ENCODE peak calls at places on chromosome 10, in six cellular contexts. J, P, I, U, C and V are unnamed samples. For H3K4me1, the result is how much of the 10 kb centered on the place peaks cover.

GRCh38 chr10:90288403-90288933 is 569.4 kb downstream of the HTR7 start:
- DNase-seq in J (no peak), P (peak), I (peak), U (no peak), C (no peak), V (no peak)

GRCh38 chr10:32744321-32744720 is 213.7 kb downstream of the ITGB1 start:
- DNase-seq in J (no peak), P (no peak), I (no peak), U (no peak), C (no peak), V (no peak)

GRCh38 chr10:92688927-92689662 is 660 bp upstream of the HHEX start:
- DNase-seq in J (peak), P (peak), I (peak), U (peak), C (no peak), V (peak)

GRCh38 chr10:32253821-32254220 is 93.1 kb downstream of the EPC1 start:
- DNase-seq in J (no peak), P (no peak), I (no peak), U (no peak), C (no peak), V (no peak)

GRCh38 chr10:104267721-104268690 is 978 bp upstream of the GSTO2 start:
- DNase-seq in J (no peak), P (no peak), I (no peak), U (no peak), C (no peak), V (no peak)

GRCh38 chr10:117723343-117723742 is 180.8 kb downstream of the EMX2 start:
- DNase-seq in J (no peak), P (no peak), I (no peak), U (no peak), C (no peak), V (no peak)

GRCh38 chr10:9362721-9363120 is 1308.2 kb downstream of the GATA3 start:
- DNase-seq in J (no peak), P (no peak), I (no peak), U (no peak), C (no peak), V (no peak)

GRCh38 chr10:58064714-58065528 is 202.8 kb downstream of the IPMK start:
- DNase-seq in J (peak), P (peak), I (peak), U (no peak), C (no peak), V (peak)

GRCh38 chr10:29712108-29712507 is 77.3 kb upstream of the SVIL start:
- DNase-seq in J (peak), P (peak), I (no peak), U (no peak), C (no peak), V (no peak)

GRCh38 chr10:69179089-69179742 is 818 bp upstream of the SUPV3L1 start:
- DNase-seq in J (no peak), P (no peak), I (no peak), U (peak), C (no peak), V (no peak)

GRCh38 chr10:13658864-13659685 is 72.3 kb downstream of the PRPF18 start:
- DNase-seq in J (no peak), P (no peak), I (no peak), U (no peak), C (no peak), V (no peak)

GRCh38 chr10:48602401-48603135 is 2.3 kb downstream of the ARHGAP22 start:
- DNase-seq in J (no peak), P (peak), I (no peak), U (no peak), C (no peak), V (no peak)

GRCh38 chr10:85602713-85603112 is 763.9 kb downstream of the GRID1 start:
- DNase-seq in J (peak), P (no peak), I (no peak), U (no peak), C (no peak), V (no peak)

GRCh38 chr10:84517455-84518046 is 189.2 kb downstream of the CCSER2 start:
- DNase-seq in J (no peak), P (no peak), I (no peak), U (no peak), C (no peak), V (no peak)

GRCh38 chr10:102752934-102753664 is 9.4 kb downstream of the WBP1L start:
- DNase-seq in J (peak), P (peak), I (peak), U (peak), C (no peak), V (no peak)

GRCh38 chr10:103145860-103146466 is 47.1 kb downstream of the NT5C2 start:
- DNase-seq in J (no peak), P (peak), I (peak), U (no peak), C (no peak), V (no peak)

GRCh38 chr10:132808568-132809236 is 22.8 kb upstream of the NKX6-2 start:
- DNase-seq in J (no peak), P (no peak), I (no peak), U (no peak), C (no peak), V (no peak)

GRCh38 chr10:132810807-132811700 is 25.1 kb upstream of the NKX6-2 start:
- DNase-seq in J (no peak), P (no peak), I (no peak), U (no peak), C (no peak), V (no peak)

GRCh38 chr10:132809237-132810140 is 23.5 kb upstream of the NKX6-2 start:
- DNase-seq in J (no peak), P (no peak), I (no peak), U (no peak), C (no peak), V (no peak)

GRCh38 chr10:132811891-132812481 is 26.0 kb upstream of the NKX6-2 start:
- DNase-seq in J (no peak), P (no peak), I (no peak), U (no peak), C (no peak), V (no peak)

GRCh38 chr10:132810141-132810806 is 24.3 kb upstream of the NKX6-2 start:
- DNase-seq in J (no peak), P (no peak), I (no peak), U (no peak), C (no peak), V (no peak)
- H3K4me1 ChIP-seq in J (under half), P (under half), I (under half), U (under half), C (under half), V (under half)

GRCh38 chr10:26455567-26456315 is 17.6 kb downstream of the APBB1IP start:
- DNase-seq in J (no peak), P (no peak), I (no peak), U (no peak), C (no peak), V (no peak)
- H2AFZ ChIP-seq in J (no peak), P (no peak), I (no peak), U (no peak), C (no peak), V (no peak)

DNA sequence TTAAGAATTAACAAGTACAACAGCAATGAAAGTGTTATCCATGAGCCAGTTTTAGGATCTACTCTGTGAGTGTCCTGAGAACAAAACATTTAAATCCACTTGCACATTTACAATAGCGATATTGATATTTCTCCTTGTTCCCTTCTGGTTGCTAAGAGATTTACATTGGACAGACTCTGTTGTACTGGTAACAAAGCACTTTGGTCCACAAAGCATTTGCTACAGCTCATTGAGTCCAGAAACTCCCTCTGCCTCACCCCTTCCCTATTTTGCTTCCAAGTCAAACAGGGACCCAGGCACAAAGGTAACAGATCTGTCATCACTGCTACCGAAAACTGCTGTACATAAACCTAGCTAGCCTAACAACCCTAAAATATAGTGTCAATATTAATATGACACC is 2.1 kb downstream of the ANK3 start:
- DNase-seq in J (no peak), P (no peak), I (no peak), U (no peak), C (no peak), V (no peak)
- H4K91ac ChIP-seq in J (no peak), P (no peak), I (no peak), U (no peak), C (no peak), V (no peak)

GRCh38 chr10:50390302-50390701 is 139.0 kb upstream of the ASAH2 start:
- DNase-seq in J (no peak), P (no peak), I (no peak), U (no peak), C (no peak), V (no peak)
- H3K4me1 ChIP-seq in J (under half), P (under half), I (under half), U (under half), C (under half), V (under half)

GRCh38 chr10:122373713-122374112 is 795 bp upstream of the PLEKHA1 start:
- DNase-seq in J (no peak), P (peak), I (no peak), U (peak), C (no peak), V (no peak)

GRCh38 chr10:122375761-122376160 is 1.3 kb downstream of the PLEKHA1 start:
- DNase-seq in J (no peak), P (no peak), I (no peak), U (no peak), C (no peak), V (no peak)

GRCh38 chr10:122374246-122374858 is at the start of gene PLEKHA1:
- DNase-seq in J (peak), P (peak), I (peak), U (peak), C (peak), V (peak)

GRCh38 chr10:122376364-122376961 is 2.0 kb downstream of the PLEKHA1 start:
- DNase-seq in J (no peak), P (no peak), I (no peak), U (no peak), C (no peak), V (no peak)

DNA sequence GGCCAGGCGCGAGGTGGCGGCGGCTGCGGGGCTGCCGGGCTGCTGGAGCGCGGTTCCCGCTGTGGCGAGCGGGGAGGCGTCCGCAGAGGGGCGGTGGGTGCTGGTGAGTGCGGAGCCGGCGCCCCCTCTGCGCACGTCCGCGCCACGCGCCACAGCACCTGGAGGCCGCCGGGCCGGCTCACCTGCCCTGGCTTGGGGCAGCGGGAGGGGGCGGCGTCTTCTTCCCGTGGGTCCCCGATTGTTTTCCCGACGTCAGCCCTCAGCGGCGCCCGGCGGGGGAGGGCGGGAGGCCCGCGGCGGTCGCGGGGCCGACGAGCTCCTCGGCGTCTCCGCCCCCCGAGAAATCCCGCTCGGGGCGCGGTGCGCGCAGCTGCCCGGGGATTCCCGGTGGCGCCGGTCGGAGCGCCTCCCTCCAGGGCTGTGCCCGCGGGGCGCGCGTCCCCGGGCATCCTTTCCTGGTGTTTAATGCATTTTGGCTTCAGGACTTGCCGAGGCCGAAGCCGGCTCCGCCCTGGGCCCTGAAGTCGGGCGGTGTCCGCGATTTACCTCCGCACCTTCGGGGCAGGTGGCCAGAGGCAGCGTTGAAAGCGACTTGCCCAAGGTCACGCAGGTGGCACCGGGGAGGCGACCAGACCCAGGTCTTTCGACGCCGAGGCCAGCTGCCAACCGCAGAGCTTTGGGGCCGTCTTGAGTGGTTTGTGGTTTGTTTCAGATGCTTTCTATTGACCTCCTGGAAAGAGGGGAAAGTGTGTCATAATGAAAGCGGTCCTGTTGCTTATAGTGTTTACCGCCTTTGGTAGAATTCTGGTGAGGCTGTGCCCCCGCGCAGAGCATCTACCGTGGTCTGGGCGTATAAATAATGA is 582 bp downstream of the PLEKHA1 start:
- DNase-seq in J (peak), P (peak), I (peak), U (peak), C (no peak), V (peak)
- H2AFZ ChIP-seq in J (no peak), P (peak), I (peak), U (peak), C (no peak), V (peak)

GRCh38 chr10:98921381-98921780 is 314.3 kb downstream of the HPSE2 start:
- DNase-seq in J (no peak), P (no peak), I (peak), U (no peak), C (no peak), V (no peak)

GRCh38 chr10:98919899-98920298 is 315.8 kb downstream of the HPSE2 start:
- DNase-seq in J (no peak), P (peak), I (peak), U (no peak), C (no peak), V (no peak)

GRCh38 chr10:98920807-98921206 is 314.8 kb downstream of the HPSE2 start:
- DNase-seq in J (no peak), P (peak), I (peak), U (no peak), C (no peak), V (no peak)

GRCh38 chr10:98920362-98920761 is 315.3 kb downstream of the HPSE2 start:
- DNase-seq in J (no peak), P (peak), I (no peak), U (no peak), C (no peak), V (no peak)

DNA sequence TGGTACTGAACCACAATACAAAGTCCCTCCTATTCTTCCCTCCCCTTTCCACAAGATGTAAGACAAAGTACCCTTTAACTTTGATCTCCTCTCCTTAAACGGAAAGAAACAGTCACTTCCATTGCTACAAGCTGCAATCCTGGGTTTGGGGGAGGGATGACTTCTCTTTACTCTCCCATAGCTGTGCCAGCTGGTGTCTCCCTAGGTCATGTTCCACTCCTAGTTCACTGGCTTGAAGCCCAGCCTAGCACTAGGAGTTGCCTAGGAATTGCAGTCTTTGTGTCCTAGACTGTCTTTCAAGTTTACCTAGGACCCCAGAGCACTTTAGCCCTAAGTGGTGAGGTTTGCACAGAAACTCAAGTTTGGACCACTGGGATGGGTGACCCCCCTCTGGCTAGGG is 311.1 kb downstream of the HPSE2 start:
- DNase-seq in J (no peak), P (no peak), I (peak), U (no peak), C (no peak), V (no peak)
- H4K91ac ChIP-seq in J (no peak), P (no peak), I (no peak), U (no peak), C (no peak), V (no peak)

GRCh38 chr10:5814110-5815107 is 1.2 kb upstream of the GDI2 start:
- DNase-seq in J (no peak), P (peak), I (peak), U (no peak), C (no peak), V (no peak)
- H3K4me1 ChIP-seq in J (under half), P (under half), I (under half), U (under half), C (under half), V (under half)

DNA sequence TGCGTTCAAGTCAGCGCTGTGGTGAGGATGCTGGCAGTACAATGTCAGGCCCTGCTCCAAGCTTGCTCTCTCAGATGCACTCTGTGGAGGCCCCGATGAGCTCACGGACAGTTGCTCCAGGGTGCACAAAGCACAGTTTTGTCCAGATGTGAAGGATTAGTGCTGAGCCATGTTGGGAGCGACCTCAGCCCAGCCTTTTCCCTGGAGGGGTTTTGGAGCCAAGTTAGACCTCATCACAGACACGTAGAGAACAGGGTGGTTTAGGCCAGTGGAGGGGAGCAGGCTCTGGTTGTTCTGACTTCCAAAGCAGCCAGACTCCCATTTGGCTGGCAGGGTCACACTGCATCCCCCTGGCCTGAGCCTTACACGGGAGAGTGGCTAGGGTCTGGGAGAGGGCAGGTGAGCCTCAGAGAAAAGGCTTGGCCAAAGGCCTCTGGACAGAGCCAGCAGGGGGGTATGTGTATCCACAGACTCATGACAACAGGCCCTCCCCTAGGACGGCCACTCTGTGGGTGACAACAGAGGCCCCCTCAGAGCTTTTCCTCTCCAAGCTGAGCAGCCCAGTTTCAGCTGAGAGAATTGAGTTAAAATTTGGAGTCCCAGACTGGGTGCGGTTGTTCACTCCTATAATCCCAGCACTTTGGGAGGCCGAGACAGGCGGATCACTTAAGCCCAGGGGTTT is 4.6 kb downstream of the PLAC9 start:
- DNase-seq in J (no peak), P (peak), I (no peak), U (no peak), C (no peak), V (no peak)
- H2AFZ ChIP-seq in J (no peak), P (peak), I (no peak), U (no peak), C (no peak), V (peak)

GRCh38 chr10:46033602-46034011 is 3.2 kb upstream of the NCOA4 start:
- DNase-seq in J (no peak), P (peak), I (peak), U (peak), C (no peak), V (no peak)
- H4K91ac ChIP-seq in J (no peak), P (peak), I (peak), U (peak), C (no peak), V (no peak)